ENCODE peak calls at places on chromosome 7, in eight cellular contexts. B, L, A, X, K, W, C and E are unnamed samples.

GRCh38 chr7:117047496-117047895 is 94.2 kb downstream of the ST7 start:
- DNase-seq in B (no peak), L (no peak), A (no peak), X (no peak), K (no peak), W (peak; percentile 42), C (no peak), E (no peak)

GRCh38 chr7:5005066-5005465 is 40.6 kb upstream of the RBAK start:
- DNase-seq in B (no peak), L (no peak), A (no peak), X (no peak), K (no peak), W (no peak), C (no peak), E (no peak)

GRCh38 chr7:151694828-151695580 is 175.3 kb upstream of the RHEB start:
- DNase-seq in B (peak; percentile 45), L (no peak), A (no peak), X (no peak), K (no peak), W (no peak), C (peak; percentile 86), E (peak; percentile 75)

GRCh38 chr7:18430810-18431209 is 64.7 kb upstream of the HDAC9 start:
- DNase-seq in B (no peak), L (no peak), A (no peak), X (no peak), K (no peak), W (no peak), C (no peak), E (no peak)

GRCh38 chr7:17674956-17675300 is 265.4 kb downstream of the SNX13 start:
- DNase-seq in B (no peak), L (no peak), A (no peak), X (no peak), K (no peak), W (no peak), C (no peak), E (no peak)

GRCh38 chr7:1663857-1664651 is 6.0 kb upstream of the ELFN1 start:
- DNase-seq in B (no peak), L (no peak), A (peak; percentile 76), X (no peak), K (no peak), W (no peak), C (peak; percentile 62), E (peak; percentile 37)

GRCh38 chr7:2523941-2524807 is 4.6 kb downstream of the LFNG start:
- DNase-seq in B (peak; percentile 66), L (peak; percentile 91), A (no peak), X (no peak), K (peak; percentile 84), W (peak; percentile 41), C (peak; percentile 75), E (peak; percentile 94)

GRCh38 chr7:135192914-135193536 is 18.3 kb downstream of the WDR91 start:
- DNase-seq in B (no peak), L (no peak), A (no peak), X (no peak), K (no peak), W (no peak), C (no peak), E (no peak)

GRCh38 chr7:45713669-45714520 is 139.7 kb downstream of the ADCY1 start:
- DNase-seq in B (no peak), L (no peak), A (peak; percentile 62), X (no peak), K (no peak), W (no peak), C (no peak), E (no peak)

GRCh38 chr7:111789880-111790279 is 227.6 kb upstream of the IMMP2L start:
- DNase-seq in B (no peak), L (no peak), A (no peak), X (no peak), K (no peak), W (peak; percentile 21), C (no peak), E (no peak)

GRCh38 chr7:151351967-151352366 is 10.4 kb downstream of the NUB1 start:
- DNase-seq in B (no peak), L (no peak), A (no peak), X (no peak), K (no peak), W (no peak), C (no peak), E (peak; percentile 52)

GRCh38 chr7:155803418-155804376 is 8.6 kb downstream of the SHH start:
- DNase-seq in B (peak; percentile 64), L (no peak), A (no peak), X (no peak), K (no peak), W (no peak), C (peak; percentile 55), E (peak; percentile 74)

GRCh38 chr7:121019018-121019417 is 30.5 kb downstream of the CPED1 start:
- DNase-seq in B (no peak), L (no peak), A (no peak), X (no peak), K (no peak), W (peak; percentile 69), C (no peak), E (no peak)

GRCh38 chr7:42566981-42567510 is 330.0 kb upstream of the GLI3 start:
- DNase-seq in B (no peak), L (no peak), A (no peak), X (no peak), K (no peak), W (no peak), C (no peak), E (no peak)

GRCh38 chr7:32347244-32347828 is 142.8 kb downstream of the LSM5 start:
- DNase-seq in B (peak; percentile 19), L (peak; percentile 60), A (no peak), X (no peak), K (peak; percentile 19), W (no peak), C (no peak), E (peak; percentile 49)

GRCh38 chr7:129103561-129104324 is 40.8 kb upstream of the TSPAN33 start:
- DNase-seq in B (no peak), L (no peak), A (no peak), X (no peak), K (no peak), W (no peak), C (no peak), E (no peak)

DNA sequence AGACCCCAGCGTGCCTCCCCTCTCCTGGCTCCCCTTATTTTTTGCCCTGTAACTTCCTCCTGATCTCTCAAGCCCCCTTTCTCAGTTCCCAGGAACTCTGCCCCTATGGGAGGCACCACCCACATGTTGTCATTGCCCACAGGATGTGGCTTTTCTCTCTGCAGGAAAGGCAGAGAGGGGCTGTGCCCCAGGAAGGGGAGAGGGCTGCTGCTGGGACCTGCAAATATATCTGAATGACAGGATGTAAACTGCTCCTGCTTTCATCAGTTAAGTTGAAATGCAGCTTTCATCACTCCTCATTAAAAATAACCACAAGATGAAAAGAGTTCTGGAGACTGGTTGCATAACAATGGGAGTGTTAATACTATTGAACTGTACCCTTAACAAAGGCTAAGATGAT is 103.3 kb downstream of the CLEC2L start:
- DNase-seq in B (no peak), L (no peak), A (no peak), X (no peak), K (no peak), W (no peak), C (no peak), E (no peak)
- H3K4me3 ChIP-seq in B (no peak overlapping the region), L (no peak overlapping the region), A (no peak overlapping the region), X (no peak overlapping the region), K (no peak overlapping the region), W (no peak overlapping the region), C (no peak overlapping the region), E (no peak overlapping the region)

GRCh38 chr7:104946338-104946737 is 67.7 kb upstream of the KMT2E start:
- DNase-seq in B (no peak), L (no peak), A (no peak), X (no peak), K (no peak), W (no peak), C (no peak), E (no peak)

GRCh38 chr7:104940023-104940710 is 73.8 kb upstream of the KMT2E start:
- DNase-seq in B (no peak), L (no peak), A (no peak), X (no peak), K (no peak), W (no peak), C (no peak), E (no peak)

GRCh38 chr7:104938741-104939390 is 75.1 kb upstream of the KMT2E start:
- DNase-seq in B (no peak), L (no peak), A (no peak), X (no peak), K (no peak), W (no peak), C (no peak), E (no peak)

GRCh38 chr7:104945599-104945956 is 68.4 kb upstream of the KMT2E start:
- DNase-seq in B (no peak), L (no peak), A (no peak), X (no peak), K (no peak), W (no peak), C (no peak), E (no peak)

GRCh38 chr7:104943502-104944343 is 70.3 kb upstream of the KMT2E start:
- DNase-seq in B (peak; percentile 54), L (peak; percentile 70), A (no peak), X (no peak), K (peak; percentile 94), W (no peak), C (no peak), E (peak; percentile 80)
- TF ChIP-seq POLR2A in B (no peak), L (no peak), A (no peak), X (peak; percentile 30), K (no peak), W (no peak), C (no peak), E (no peak)

GRCh38 chr7:106870528-106870927 is 5.4 kb downstream of the PIK3CG start:
- DNase-seq in B (no peak), L (no peak), A (no peak), X (no peak), K (no peak), W (no peak), C (no peak), E (no peak)

GRCh38 chr7:106872763-106873162 is 7.7 kb downstream of the PIK3CG start:
- DNase-seq in B (no peak), L (no peak), A (no peak), X (no peak), K (no peak), W (no peak), C (no peak), E (no peak)

GRCh38 chr7:106869954-106870353 is 4.9 kb downstream of the PIK3CG start:
- DNase-seq in B (no peak), L (no peak), A (no peak), X (no peak), K (no peak), W (no peak), C (no peak), E (no peak)

GRCh38 chr7:106871793-106872571 is 6.9 kb downstream of the PIK3CG start:
- DNase-seq in B (no peak), L (no peak), A (no peak), X (no peak), K (no peak), W (no peak), C (no peak), E (no peak)

GRCh38 chr7:106870983-106871410 is 5.9 kb downstream of the PIK3CG start:
- DNase-seq in B (no peak), L (no peak), A (no peak), X (no peak), K (no peak), W (peak; percentile 49), C (no peak), E (no peak)
- H3K4me3 ChIP-seq in B (no peak overlapping the region), L (no peak overlapping the region), A (no peak overlapping the region), X (no peak overlapping the region), K (no peak overlapping the region), W (no peak overlapping the region), C (no peak overlapping the region), E (no peak overlapping the region)

GRCh38 chr7:50449881-50450690 is at the start of gene FIGNL1:
- DNase-seq in B (peak; percentile 82), L (peak; percentile 87), A (peak; percentile 85), X (no peak), K (peak; percentile 55), W (peak; percentile 68), C (peak; percentile 87), E (peak; percentile 88)
- TF ChIP-seq POLR2A in B (peak; percentile 81), L (no peak), A (no peak), X (peak; percentile 18), K (no peak), W (no peak), C (peak; percentile 51), E (peak; percentile 45)